ENCODE peak calls at places on chromosomes 4 and X, in eight cellular contexts. D is activated T-helper 1 cell treated with Interleukin-2 at 50 U/mL for 16 hours; R is stimulated activated naive CD8-positive, alpha-beta T cell treated with anti-CD3 and anti-CD28 coated beads, Interleukin-15, Interleukin-2, amounts not matched to agents 100 U/mL and 50 U/mL, for 24 hours; W is NCI-H1105; E is effector memory CD8-positive, alpha-beta T cell; V is progenitor cell of endocrine pancreas; P is cardiac septum; S is adipocyte. Y is an unnamed sample.

GRCh38 chr4:175443547-175443946 is 368.5 kb downstream of the GPM6A start:
- DNase-seq in D (no peak), R (no peak), W (no peak), E (no peak), V (no peak), P (no peak), S (no peak), Y (no peak)

GRCh38 chr4:11230888-11231287 is 197.8 kb downstream of the HS3ST1 start:
- DNase-seq in D (no peak), R (no peak), W (no peak), E (no peak), V (no peak), P (no peak), S (no peak), Y (no peak)

GRCh38 chrX:107823456-107823855 is 2.2 kb upstream of the MID2 start:
- DNase-seq in D (no peak), R (no peak), W (no peak), E (no peak), V (no peak), P (no peak), S (peak), Y (no peak)

GRCh38 chrX:54076903-54077302 is 32.6 kb upstream of the PHF8 start:
- DNase-seq in D (no peak), R (no peak), W (no peak), E (no peak), V (no peak), P (no peak), S (peak), Y (no peak)

GRCh38 chr4:155603360-155603891 is 63.2 kb upstream of the GUCY1A1 start:
- DNase-seq in D (no peak), R (no peak), W (no peak), E (no peak), V (no peak), P (no peak), S (peak), Y (no peak)

GRCh38 chr4:84063618-84064017 is 435.5 kb downstream of the NKX6-1 start:
- DNase-seq in D (no peak), R (no peak), W (no peak), E (no peak), V (no peak), P (no peak), S (no peak), Y (no peak)

GRCh38 chr4:153465583-153465921 is 608 bp upstream of the TMEM131L start:
- DNase-seq in D (no peak), R (peak), W (no peak), E (no peak), V (peak), P (no peak), S (peak), Y (no peak)

GRCh38 chr4:41722171-41722570 is 26.4 kb downstream of the PHOX2B start:
- DNase-seq in D (no peak), R (no peak), W (no peak), E (no peak), V (no peak), P (no peak), S (no peak), Y (no peak)

GRCh38 chrX:2632533-2633504 is 58.3 kb upstream of the CD99 start:
- DNase-seq in D (no peak), R (no peak), W (no peak), E (no peak), V (no peak), P (no peak), S (no peak), Y (no peak)

GRCh38 chr4:94934201-94934600 is 176.4 kb downstream of the BMPR1B start:
- DNase-seq in D (no peak), R (no peak), W (no peak), E (no peak), V (no peak), P (no peak), S (peak), Y (no peak)

GRCh38 chrX:120790118-120790517 is 85.5 kb downstream of the CT47B1 start:
- DNase-seq in D (no peak), R (no peak), W (peak), E (peak), V (no peak), P (no peak), S (peak), Y (peak)

Y was measured in putamen.